ENCODE peak calls at places on chromosomes 4 and X, in four cellular contexts. One of them, this sample, is unnamed.

GRCh38 chr4:158678767-158679166 is 6.7 kb downstream of the ETFDH start:
- DNase-seq in anterior cingulate cortex: no peak
- DNase-seq in AG09309: no peak
- DNase-seq in lower leg skin: no peak
- DNase-seq in this sample: no peak

GRCh38 chrX:119541188-119541587 is 24.0 kb downstream of the STEEP1 start:
- DNase-seq in anterior cingulate cortex: no peak
- DNase-seq in AG09309: peak; percentile 21
- DNase-seq in lower leg skin: no peak
- DNase-seq in this sample: peak; percentile 83

GRCh38 chr4:149344436-149344835 is 471.2 kb downstream of the IQCM start:
- DNase-seq in anterior cingulate cortex: no peak
- DNase-seq in AG09309: no peak
- DNase-seq in lower leg skin: no peak
- DNase-seq in this sample: peak; percentile 21

GRCh38 chrX:79117078-79117477 is 27.4 kb upstream of the GPR174 start:
- DNase-seq in anterior cingulate cortex: no peak
- DNase-seq in AG09309: no peak
- DNase-seq in lower leg skin: no peak
- DNase-seq in this sample: no peak

GRCh38 chrX:133640161-133641015 is 225.1 kb upstream of the GPC4 start:
- DNase-seq in anterior cingulate cortex: no peak
- DNase-seq in AG09309: no peak
- DNase-seq in lower leg skin: no peak
- DNase-seq in this sample: no peak

GRCh38 chrX:75303795-75304194 is 29.9 kb downstream of the UPRT start:
- DNase-seq in anterior cingulate cortex: no peak
- DNase-seq in AG09309: peak; percentile 39
- DNase-seq in lower leg skin: no peak
- DNase-seq in this sample: peak; percentile 83

GRCh38 chrX:78989349-78989748 is 44.2 kb downstream of the P2RY10 start:
- DNase-seq in anterior cingulate cortex: no peak
- DNase-seq in AG09309: no peak
- DNase-seq in lower leg skin: no peak
- DNase-seq in this sample: no peak

GRCh38 chrX:11143931-11144678 is 33.0 kb downstream of the HCCS start:
- DNase-seq in anterior cingulate cortex: peak; percentile 78
- DNase-seq in AG09309: peak; percentile 41
- DNase-seq in lower leg skin: no peak
- DNase-seq in this sample: peak; percentile 74

GRCh38 chr4:139279723-139280620 is at the start of gene MGARP:
- DNase-seq in anterior cingulate cortex: no peak
- DNase-seq in AG09309: no peak
- DNase-seq in lower leg skin: no peak
- DNase-seq in this sample: peak; percentile 50

GRCh38 chr4:37812713-37813112 is 13.8 kb upstream of the PGM2 start:
- DNase-seq in anterior cingulate cortex: no peak
- DNase-seq in AG09309: no peak
- DNase-seq in lower leg skin: no peak
- DNase-seq in this sample: peak; percentile 71

GRCh38 chr4:71141125-71141524 is 147.7 kb downstream of the DCK start:
- DNase-seq in anterior cingulate cortex: no peak
- DNase-seq in AG09309: no peak
- DNase-seq in lower leg skin: no peak
- DNase-seq in this sample: no peak

GRCh38 chrX:12970691-12971202 is 4.2 kb upstream of the TMSB4X start:
- DNase-seq in anterior cingulate cortex: peak; percentile 63
- DNase-seq in AG09309: no peak
- DNase-seq in lower leg skin: no peak
- DNase-seq in this sample: peak; percentile 58

GRCh38 chr4:56240554-56241190 is 146.6 kb downstream of the AASDH start:
- DNase-seq in anterior cingulate cortex: no peak
- DNase-seq in AG09309: no peak
- DNase-seq in lower leg skin: no peak
- DNase-seq in this sample: no peak

GRCh38 chr4:116150152-116150551 is 935.2 kb downstream of the TRAM1L1 start:
- DNase-seq in anterior cingulate cortex: no peak
- DNase-seq in AG09309: no peak
- DNase-seq in lower leg skin: no peak
- DNase-seq in this sample: no peak

GRCh38 chrX:47540754-47541538 is 20.1 kb upstream of the ARAF start:
- DNase-seq in anterior cingulate cortex: peak; percentile 91
- DNase-seq in AG09309: peak; percentile 76
- DNase-seq in lower leg skin: peak; percentile 88
- DNase-seq in this sample: peak; percentile 92

GRCh38 chrX:27445438-27445837 is 17.7 kb downstream of the PPP4R3C start:
- DNase-seq in anterior cingulate cortex: no peak
- DNase-seq in AG09309: no peak
- DNase-seq in lower leg skin: no peak
- DNase-seq in this sample: no peak

GRCh38 chr4:186878203-186878800 is 154.6 kb upstream of the FAT1 start:
- DNase-seq in anterior cingulate cortex: no peak
- DNase-seq in AG09309: peak; percentile 48
- DNase-seq in lower leg skin: no peak
- DNase-seq in this sample: peak; percentile 67

GRCh38 chr4:41124916-41125548 is 89.3 kb downstream of the APBB2 start:
- DNase-seq in anterior cingulate cortex: no peak
- DNase-seq in AG09309: no peak
- DNase-seq in lower leg skin: no peak
- DNase-seq in this sample: peak; percentile 41

GRCh38 chr4:59179372-59179771 is 2020.8 kb upstream of the ADGRL3 start:
- DNase-seq in anterior cingulate cortex: no peak
- DNase-seq in AG09309: no peak
- DNase-seq in lower leg skin: no peak
- DNase-seq in this sample: no peak

GRCh38 chr4:147769386-147769785 is 37.5 kb downstream of the ARHGAP10 start:
- DNase-seq in anterior cingulate cortex: no peak
- DNase-seq in AG09309: no peak
- DNase-seq in lower leg skin: no peak
- DNase-seq in this sample: no peak

GRCh38 chr4:71411976-71412375 is 73.2 kb downstream of the SLC4A4 start:
- DNase-seq in anterior cingulate cortex: no peak
- DNase-seq in AG09309: peak; percentile 7
- DNase-seq in lower leg skin: no peak
- DNase-seq in this sample: peak; percentile 77

GRCh38 chrX:39653656-39654055 is 444.1 kb downstream of the BCOR start:
- DNase-seq in anterior cingulate cortex: peak; percentile 80
- DNase-seq in AG09309: no peak
- DNase-seq in lower leg skin: no peak
- DNase-seq in this sample: no peak